ENCODE peak calls at places on chromosomes 16 and 17, in seven cellular contexts. A is ovary, G is body of pancreas, J is colonic mucosa, Q is spleen, M is neural progenitor cell, L is cardiac muscle cell. V is an unnamed sample.
A peak's percentile ranks its signal among the peaks of the same experiment; 100 is the strongest.

GRCh38 chr16:12535535-12536411 is 267.9 kb downstream of the CPPED1 start:
- DNase-seq in L (peak; percentile 74), M (peak; percentile 88), A (no peak), J (no peak), Q (no peak), G (no peak), V (peak; percentile 2)

GRCh38 chr16:62035115-62036092 is 834 bp downstream of the CDH8 start:
- DNase-seq in Q (peak; percentile 50), A (no peak), J (no peak), L (peak; percentile 79), G (no peak), M (peak; percentile 89), V (no peak)

GRCh38 chr16:78094166-78094565 is 5.3 kb upstream of the WWOX start:
- DNase-seq in Q (no peak), L (no peak), A (no peak), M (no peak), J (no peak), G (no peak), V (no peak)

GRCh38 chr16:30691907-30692306 is 7.1 kb upstream of the SRCAP start:
- DNase-seq in Q (no peak), M (peak; percentile 15), J (no peak), A (no peak), L (no peak), G (no peak), V (no peak)

GRCh38 chr17:76000016-76000754 is 470 bp upstream of the CDK3 start:
- DNase-seq in A (no peak), G (peak; percentile 76), J (peak; percentile 78), L (peak; percentile 72), Q (peak; percentile 87), M (peak; percentile 75), V (peak; percentile 19)

GRCh38 chr16:4521971-4522623 is 16.5 kb downstream of the CDIP1 start:
- DNase-seq in G (peak; percentile 71), J (no peak), A (peak; percentile 38), Q (peak; percentile 56), L (no peak), M (peak; percentile 54), V (no peak)

GRCh38 chr16:69619514-69619913 is 53.7 kb downstream of the NFAT5 start:
- DNase-seq in A (no peak), M (no peak), J (no peak), L (peak; percentile 8), G (no peak), Q (no peak), V (no peak)

GRCh38 chr16:27097671-27098275 is 31.0 kb downstream of the C16orf82 start:
- DNase-seq in J (no peak), L (no peak), A (no peak), G (peak; percentile 46), Q (no peak), M (no peak), V (no peak)

GRCh38 chr17:69602969-69603368 is 188.5 kb downstream of the MAP2K6 start:
- DNase-seq in G (no peak), M (no peak), J (no peak), A (no peak), Q (no peak), L (no peak), V (no peak)

GRCh38 chr16:77324727-77325126 is 110.1 kb downstream of the ADAMTS18 start:
- DNase-seq in Q (no peak), G (no peak), J (no peak), L (no peak), M (no peak), A (no peak), V (no peak)

GRCh38 chr16:17773698-17774101 is 302.9 kb upstream of the XYLT1 start:
- DNase-seq in G (peak; percentile 6), L (no peak), M (peak; percentile 11), Q (no peak), J (no peak), A (no peak), V (peak; percentile 90)

GRCh38 chr16:84600343-84601229 is 17.3 kb downstream of the COTL1 start:
- DNase-seq in M (no peak), Q (no peak), G (no peak), A (no peak), J (no peak), L (no peak), V (no peak)

GRCh38 chr17:34721326-34721725 is 141.9 kb downstream of the TMEM132E start:
- DNase-seq in G (peak; percentile 23), J (no peak), A (no peak), Q (no peak), M (no peak), L (no peak), V (no peak)

GRCh38 chr16:18037051-18037450 is 299.5 kb downstream of the NPIPA8 start:
- DNase-seq in Q (no peak), G (no peak), L (no peak), A (no peak), J (no peak), M (no peak), V (no peak)

GRCh38 chr17:339193-340061 is 13.2 kb downstream of the RPH3AL start:
- DNase-seq in A (no peak), M (no peak), G (peak; percentile 92), J (no peak), Q (peak; percentile 65), L (no peak), V (no peak)

GRCh38 chr17:13435230-13435629 is 166.5 kb downstream of the HS3ST3A1 start:
- DNase-seq in L (no peak), Q (no peak), J (no peak), M (no peak), G (no peak), A (no peak), V (no peak)

DNA sequence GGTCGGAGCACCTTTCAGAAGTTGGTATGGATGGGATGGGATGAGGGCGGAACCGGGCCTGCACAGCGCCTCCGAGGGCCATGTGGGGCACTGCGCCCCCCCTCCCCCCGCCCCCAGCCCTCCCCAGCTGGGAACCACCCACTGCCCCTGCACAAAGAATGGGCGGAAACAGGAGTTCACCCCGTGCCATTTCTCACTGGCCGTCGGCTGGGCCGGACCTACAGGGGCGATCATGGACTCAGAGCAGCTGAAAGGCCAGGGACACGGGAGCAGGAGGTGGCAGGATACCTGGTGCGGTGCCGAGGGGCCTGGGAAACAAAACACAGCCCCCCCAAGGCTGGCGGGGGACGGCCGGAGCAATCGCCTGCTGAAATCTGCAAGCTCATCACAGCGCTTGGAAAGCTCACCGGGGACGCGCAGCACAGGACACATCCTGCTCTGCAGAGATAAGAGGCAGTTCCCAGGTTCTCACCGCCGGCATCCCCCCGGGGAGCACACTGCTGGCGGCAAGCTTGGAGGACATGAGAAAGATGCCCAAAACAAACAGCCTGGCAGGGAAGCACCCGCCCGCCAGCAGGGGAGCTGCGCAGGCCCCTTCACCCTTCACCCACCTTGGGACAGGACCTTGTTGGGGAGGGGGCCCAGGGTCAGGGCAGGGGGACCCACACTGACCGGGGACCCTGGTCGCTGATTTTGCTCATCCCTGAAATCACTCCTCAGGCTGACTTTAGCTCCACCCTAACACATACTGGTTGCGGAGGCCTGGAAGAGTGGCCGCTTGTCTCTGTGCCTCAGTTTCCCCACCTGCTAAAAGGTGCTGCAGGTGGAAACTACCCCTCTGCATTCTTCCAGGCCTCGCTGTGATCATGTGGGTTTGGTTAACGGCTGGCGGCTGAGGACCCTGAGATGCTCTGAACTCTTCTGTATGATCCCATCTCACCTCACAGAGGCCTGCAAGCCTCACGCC is 263.9 kb downstream of the C16orf95 start:
- DNase-seq in M (peak; percentile 65), J (no peak), L (no peak), Q (no peak), G (no peak), A (no peak), V (no peak)
- TF ChIP-seq CTCF in M (peak; percentile 51), J (no peak), L (no peak), Q (no peak), G (no peak), A (no peak), V (peak; percentile 33)

GRCh38 chr16:2455081-2455845 is 4.6 kb upstream of the TEDC2 start:
- DNase-seq in M (no peak), L (no peak), J (no peak), A (no peak), G (no peak), Q (no peak), V (no peak)
- H3K36me3 ChIP-seq in M (no peaks in the 10 kb centered on the region), L (peaks cover 6% of the 10 kb centered on the region), J (no peaks in the 10 kb centered on the region), A (no peaks in the 10 kb centered on the region), G (no peaks in the 10 kb centered on the region), Q (no peaks in the 10 kb centered on the region), V (peaks cover 16% of the 10 kb centered on the region)

GRCh38 chr17:62720126-62720850 is 87.8 kb downstream of the MARCHF10 start:
- DNase-seq in Q (no peak), A (no peak), J (no peak), M (peak; percentile 33), L (no peak), G (no peak), V (no peak)
- TF ChIP-seq CTCF in Q (no peak), A (no peak), J (no peak), M (peak; percentile 44), L (peak; percentile 34), G (no peak), V (peak; percentile 60)

DNA sequence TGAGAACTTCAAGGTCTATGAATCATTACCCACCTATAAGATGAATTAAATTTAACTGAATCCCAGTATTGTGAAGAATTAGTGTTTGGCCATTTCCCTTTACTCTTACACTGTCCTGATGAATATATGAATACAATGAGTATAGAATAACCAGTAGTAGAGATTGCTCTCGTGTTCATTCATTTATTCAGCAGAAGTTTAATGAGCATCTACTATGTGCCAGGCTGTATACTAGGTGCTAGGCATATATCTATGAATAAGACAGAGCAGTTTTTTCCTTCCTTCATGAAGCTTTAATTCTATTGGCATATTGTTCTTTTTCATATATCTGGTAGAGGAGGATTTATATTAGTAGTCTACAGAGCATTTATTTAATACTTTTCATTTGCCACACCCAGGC is 6.0 kb downstream of the GOSR1 start:
- DNase-seq in A (no peak), M (no peak), G (no peak), J (no peak), L (no peak), Q (no peak), V (no peak)
- H3K36me3 ChIP-seq in A (no peaks in the 10 kb centered on the region), M (peaks cover 48% of the 10 kb centered on the region), G (no peaks in the 10 kb centered on the region), J (no peaks in the 10 kb centered on the region), L (peaks cover 51% of the 10 kb centered on the region), Q (no peaks in the 10 kb centered on the region), V (peaks cover 47% of the 10 kb centered on the region)

GRCh38 chr17:41406205-41406604 is 8.8 kb upstream of the KRT31 start:
- DNase-seq in G (no peak), Q (no peak), A (no peak), L (no peak), M (peak; percentile 27), J (no peak), V (no peak)
- TF ChIP-seq CTCF in G (no peak), Q (no peak), A (no peak), L (no peak), M (peak; percentile 15), J (no peak), V (no peak)

DNA sequence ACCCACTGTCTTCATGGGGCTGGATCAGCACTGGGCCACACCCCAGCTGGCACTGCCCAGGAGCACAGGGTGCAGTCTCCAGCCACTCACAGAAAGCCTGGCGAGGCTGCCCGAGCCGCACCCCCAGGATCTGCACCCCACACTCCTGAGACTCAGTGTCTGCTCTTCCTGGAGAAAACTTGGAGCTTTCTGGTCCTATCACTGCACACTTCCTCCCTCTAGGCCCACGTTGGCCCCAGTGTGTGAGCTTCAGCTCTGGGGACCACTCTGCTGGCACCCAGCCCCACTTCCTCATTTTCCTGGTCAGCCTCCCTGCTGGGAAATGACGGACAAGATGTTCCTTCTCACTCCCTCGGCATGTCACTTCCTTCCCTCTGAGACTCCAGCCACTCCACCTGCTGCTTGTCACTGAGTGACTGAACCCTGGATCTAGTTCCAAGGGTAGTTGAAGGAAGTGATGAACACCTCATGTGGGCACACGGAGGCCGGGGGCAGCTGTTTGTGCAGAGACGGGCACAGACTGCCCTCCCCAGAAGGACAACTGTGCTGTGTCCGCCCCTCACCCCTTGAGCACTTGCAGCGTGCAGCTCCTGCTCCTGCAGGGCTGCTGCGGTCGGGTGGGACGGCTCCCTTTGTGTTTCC is 29.0 kb downstream of the ZC3H18 start:
- DNase-seq in G (peak; percentile 51), L (no peak), M (no peak), A (no peak), J (peak; percentile 43), Q (peak; percentile 90), V (no peak)
- H3K36me3 ChIP-seq in G (no peaks in the 10 kb centered on the region), L (peaks cover 27% of the 10 kb centered on the region), M (no peaks in the 10 kb centered on the region), A (no peaks in the 10 kb centered on the region), J (peaks cover 14% of the 10 kb centered on the region), Q (peaks cover 3% of the 10 kb centered on the region), V (peaks cover 27% of the 10 kb centered on the region)

V was measured in brain microvascular endothelial cell.